ENCODE peak calls at places on chromosomes 1 and 21, in nine cellular contexts. Q, Y, T, W, X, N, F, D and R are unnamed samples.

GRCh38 chr1:179228783-179229213 is 679 bp downstream of the ABL2 start:
- DNase-seq in F (peak; percentile 79), Q (peak; percentile 61), Y (peak; percentile 16), D (peak; percentile 57), N (peak; percentile 26), X (peak; percentile 58), W (peak; percentile 12), T (peak; percentile 83), R (no peak)

GRCh38 chr1:75129660-75130311 is 4.4 kb upstream of the LHX8 start:
- DNase-seq in N (no peak), Q (no peak), X (no peak), D (no peak), Y (no peak), W (no peak), T (no peak), F (no peak), R (no peak)

GRCh38 chr21:26909972-26910371 is 56.9 kb downstream of the ADAMTS5 start:
- DNase-seq in W (no peak), N (no peak), X (no peak), Y (no peak), Q (no peak), F (no peak), T (peak; percentile 79), D (peak; percentile 21), R (no peak)

GRCh38 chr1:100400332-100400933 is 48.1 kb downstream of the CDC14A start:
- DNase-seq in Y (peak; percentile 62), F (no peak), N (peak; percentile 57), D (no peak), X (no peak), T (no peak), Q (no peak), W (peak; percentile 80), R (peak; percentile 92)

GRCh38 chr1:74474585-74474984 is 37.8 kb downstream of the LRRC53 start:
- DNase-seq in W (no peak), X (no peak), D (no peak), Y (no peak), Q (no peak), T (no peak), F (no peak), N (no peak), R (no peak)

GRCh38 chr1:58922302-58923089 is 138.6 kb upstream of the JUN start:
- DNase-seq in F (no peak), W (no peak), T (peak; percentile 71), Q (peak; percentile 90), X (peak; percentile 14), N (no peak), D (no peak), Y (peak; percentile 12), R (no peak)

GRCh38 chr1:46718727-46719622 is at the start of gene EFCAB14:
- DNase-seq in D (peak; percentile 91), X (peak; percentile 91), T (peak; percentile 98), N (peak; percentile 98), Q (peak; percentile 97), W (peak; percentile 92), Y (peak; percentile 99), F (peak; percentile 97), R (peak; percentile 83)

GRCh38 chr1:4772294-4773010 is 118.0 kb downstream of the AJAP1 start:
- DNase-seq in N (no peak), Y (no peak), F (no peak), D (no peak), W (no peak), T (no peak), Q (no peak), X (no peak), R (no peak)

GRCh38 chr21:14889080-14889805 is 175.6 kb downstream of the NRIP1 start:
- DNase-seq in N (no peak), Q (no peak), D (no peak), W (peak; percentile 20), X (no peak), T (no peak), Y (no peak), F (no peak), R (no peak)

GRCh38 chr1:67053785-67054759 is at the start of gene SLC35D1:
- DNase-seq in D (peak; percentile 87), X (peak; percentile 78), Q (peak; percentile 83), Y (peak; percentile 77), F (peak; percentile 87), W (peak; percentile 85), T (peak; percentile 98), N (peak; percentile 81), R (peak; percentile 85)

GRCh38 chr1:109659997-109660755 is 4.3 kb downstream of the GSTM4 start:
- DNase-seq in F (no peak), X (no peak), T (peak; percentile 96), W (no peak), Q (peak; percentile 75), N (no peak), Y (no peak), D (peak; percentile 92), R (peak; percentile 54)

GRCh38 chr1:24481098-24481497 is 21.5 kb upstream of the RCAN3 start:
- DNase-seq in T (no peak), Y (peak; percentile 35), Q (no peak), W (peak; percentile 90), F (no peak), D (no peak), N (peak; percentile 71), X (peak; percentile 17), R (peak; percentile 36)

GRCh38 chr1:74673351-74674111 is at the start of gene ERICH3:
- DNase-seq in N (no peak), Y (no peak), Q (peak; percentile 34), W (no peak), T (peak; percentile 80), F (no peak), X (peak; percentile 24), D (peak; percentile 63), R (no peak)

GRCh38 chr1:83781667-83782066 is 217.3 kb downstream of the TTLL7 start:
- DNase-seq in D (no peak), T (no peak), F (no peak), Q (no peak), X (no peak), W (no peak), Y (no peak), N (no peak), R (no peak)

GRCh38 chr1:45769261-45769932 is 18.9 kb upstream of the IPP start:
- DNase-seq in D (peak; percentile 59), Q (no peak), T (peak; percentile 50), F (no peak), N (no peak), W (no peak), Y (no peak), X (no peak), R (no peak)

GRCh38 chr1:66343569-66344325 is 190.2 kb upstream of the SGIP1 start:
- DNase-seq in T (no peak), F (no peak), N (no peak), Q (no peak), X (no peak), W (no peak), Y (no peak), D (peak; percentile 87), R (no peak)

GRCh38 chr1:40870135-40870728 is 8.1 kb upstream of the CITED4 start:
- DNase-seq in Y (no peak), Q (no peak), W (no peak), T (no peak), X (no peak), D (no peak), F (no peak), N (no peak), R (no peak)

GRCh38 chr21:45439901-45440461 is 35.0 kb downstream of the COL18A1 start:
- DNase-seq in Y (no peak), F (no peak), N (no peak), Q (peak; percentile 59), W (no peak), T (no peak), X (no peak), D (no peak), R (no peak)

GRCh38 chr1:54045487-54045886 is 7.5 kb downstream of the TMEM59 start:
- DNase-seq in T (no peak), X (no peak), Y (no peak), F (no peak), D (no peak), W (no peak), N (no peak), Q (no peak), R (no peak)

GRCh38 chr1:162142968-162143367 is 73.5 kb downstream of the NOS1AP start:
- DNase-seq in N (no peak), F (no peak), W (no peak), Y (no peak), T (no peak), Q (no peak), D (no peak), X (no peak), R (no peak)

GRCh38 chr21:44049182-44049581 is 37.1 kb downstream of the TRAPPC10 start:
- DNase-seq in Q (no peak), F (no peak), Y (no peak), T (no peak), X (no peak), N (no peak), W (no peak), D (peak; percentile 4), R (no peak)

GRCh38 chr1:155277070-155277895 is at the start of gene HCN3:
- DNase-seq in X (peak; percentile 98), T (peak; percentile 99), W (peak; percentile 90), Y (peak; percentile 86), F (peak; percentile 98), Q (peak; percentile 99), D (peak; percentile 97), N (peak; percentile 94), R (peak; percentile 85)

GRCh38 chr1:30023300-30024022 is 699.9 kb downstream of the MATN1 start:
- DNase-seq in T (no peak), D (no peak), Y (no peak), X (no peak), Q (no peak), F (no peak), N (no peak), W (no peak), R (no peak)

GRCh38 chr21:44854664-44855446 is 18.6 kb downstream of the PTTG1IP start:
- DNase-seq in W (peak; percentile 95), T (no peak), X (no peak), D (no peak), Y (no peak), Q (peak; percentile 24), F (no peak), N (no peak), R (peak; percentile 90)

GRCh38 chr21:31218830-31219608 is 125.0 kb downstream of the TIAM1 start:
- DNase-seq in T (peak; percentile 93), Y (no peak), W (no peak), D (no peak), F (peak; percentile 78), Q (peak; percentile 37), X (no peak), N (no peak), R (no peak)

GRCh38 chr1:55426619-55427018 is 211.5 kb upstream of the USP24 start:
- DNase-seq in T (no peak), Q (no peak), N (no peak), D (no peak), Y (no peak), X (no peak), F (no peak), W (no peak), R (no peak)

GRCh38 chr1:40876891-40877290 is 14.7 kb upstream of the CITED4 start:
- DNase-seq in W (no peak), Q (no peak), D (no peak), T (no peak), Y (no peak), X (no peak), F (no peak), N (no peak), R (no peak)

GRCh38 chr21:46023126-46023985 is 41.8 kb downstream of the COL6A1 start:
- DNase-seq in Q (no peak), N (no peak), F (no peak), D (no peak), Y (no peak), W (no peak), X (no peak), T (peak; percentile 95), R (no peak)

GRCh38 chr1:41400235-41400634 is 39.0 kb downstream of the FOXO6 start:
- DNase-seq in W (no peak), Q (no peak), T (no peak), Y (no peak), N (no peak), F (no peak), D (peak; percentile 79), X (no peak), R (no peak)

GRCh38 chr1:2630498-2631135 is 2.2 kb downstream of the MMEL1 start:
- DNase-seq in D (no peak), W (no peak), F (peak; percentile 19), T (no peak), Y (no peak), Q (no peak), N (no peak), X (no peak), R (no peak)

GRCh38 chr1:154431586-154432373 is 26.6 kb downstream of the IL6R start:
- DNase-seq in Y (no peak), F (no peak), T (no peak), W (no peak), D (no peak), N (peak; percentile 51), Q (no peak), X (no peak), R (no peak)